ENCODE peak calls at places on chromosomes 11 and 22, in six cellular contexts. One of them, this sample, is unnamed.

GRCh38 chr22:49855491-49855911 is 1.9 kb downstream of the ZBED4 start:
- DNase-seq in left lung: no peak
- DNase-seq in body of pancreas: peak
- DNase-seq in GM20000: no peak
- DNase-seq in Peyer's patch: peak
- DNase-seq in coronary artery: no peak
- DNase-seq in this sample: no peak

GRCh38 chr11:1922411-1923113 is 3.1 kb downstream of the TNNT3 start:
- DNase-seq in Peyer's patch: no peak
- DNase-seq in GM20000: no peak
- DNase-seq in left lung: peak
- DNase-seq in coronary artery: no peak
- DNase-seq in body of pancreas: no peak
- DNase-seq in this sample: no peak

GRCh38 chr11:87081358-87081757 is 43.6 kb downstream of the TMEM135 start:
- DNase-seq in body of pancreas: no peak
- DNase-seq in GM20000: peak
- DNase-seq in coronary artery: no peak
- DNase-seq in left lung: no peak
- DNase-seq in Peyer's patch: no peak
- DNase-seq in this sample: no peak

GRCh38 chr11:121583825-121584224 is 131.1 kb upstream of the SORL1-AS1 start:
- DNase-seq in Peyer's patch: no peak
- DNase-seq in coronary artery: no peak
- DNase-seq in GM20000: no peak
- DNase-seq in body of pancreas: no peak
- DNase-seq in left lung: no peak
- DNase-seq in this sample: no peak

GRCh38 chr11:3341298-3341697 is 37.6 kb downstream of the ZNF195 start:
- DNase-seq in body of pancreas: peak
- DNase-seq in Peyer's patch: peak
- DNase-seq in left lung: no peak
- DNase-seq in coronary artery: no peak
- DNase-seq in GM20000: peak
- DNase-seq in this sample: no peak

GRCh38 chr11:130523166-130523565 is 74.7 kb downstream of the ADAMTS15 start:
- DNase-seq in GM20000: no peak
- DNase-seq in Peyer's patch: no peak
- DNase-seq in coronary artery: no peak
- DNase-seq in left lung: no peak
- DNase-seq in body of pancreas: no peak
- DNase-seq in this sample: no peak

GRCh38 chr22:30225220-30225922 is 21.2 kb downstream of the LIF start:
- DNase-seq in Peyer's patch: no peak
- DNase-seq in left lung: no peak
- DNase-seq in coronary artery: no peak
- DNase-seq in GM20000: no peak
- DNase-seq in body of pancreas: no peak
- DNase-seq in this sample: no peak

GRCh38 chr22:19895160-19895849 is 40.6 kb upstream of the GNB1L start:
- DNase-seq in body of pancreas: no peak
- DNase-seq in GM20000: no peak
- DNase-seq in Peyer's patch: no peak
- DNase-seq in coronary artery: no peak
- DNase-seq in left lung: no peak
- DNase-seq in this sample: no peak

GRCh38 chr11:6433998-6434650 is 6.7 kb downstream of the HPX start:
- DNase-seq in coronary artery: no peak
- DNase-seq in body of pancreas: no peak
- DNase-seq in Peyer's patch: no peak
- DNase-seq in GM20000: no peak
- DNase-seq in left lung: no peak
- DNase-seq in this sample: no peak

GRCh38 chr11:70415642-70416395 is 17.5 kb downstream of the CTTN start:
- DNase-seq in left lung: no peak
- DNase-seq in coronary artery: no peak
- DNase-seq in GM20000: no peak
- DNase-seq in Peyer's patch: no peak
- DNase-seq in body of pancreas: no peak
- DNase-seq in this sample: no peak

GRCh38 chr22:29207231-29207550 is 1.5 kb downstream of the EMID1 start:
- DNase-seq in coronary artery: no peak
- DNase-seq in Peyer's patch: no peak
- DNase-seq in body of pancreas: no peak
- DNase-seq in GM20000: no peak
- DNase-seq in left lung: no peak
- DNase-seq in this sample: no peak

GRCh38 chr22:26798433-26799065 is 141.2 kb downstream of the MIAT start:
- DNase-seq in body of pancreas: no peak
- DNase-seq in coronary artery: no peak
- DNase-seq in left lung: no peak
- DNase-seq in GM20000: no peak
- DNase-seq in Peyer's patch: no peak
- DNase-seq in this sample: no peak

GRCh38 chr11:122393209-122393850 is 262.2 kb upstream of the UBASH3B start:
- DNase-seq in body of pancreas: no peak
- DNase-seq in left lung: no peak
- DNase-seq in coronary artery: no peak
- DNase-seq in Peyer's patch: no peak
- DNase-seq in GM20000: no peak
- DNase-seq in this sample: no peak

GRCh38 chr11:98453378-98453777 is 567.4 kb upstream of the CNTN5 start:
- DNase-seq in left lung: no peak
- DNase-seq in GM20000: no peak
- DNase-seq in coronary artery: no peak
- DNase-seq in Peyer's patch: no peak
- DNase-seq in body of pancreas: no peak
- DNase-seq in this sample: no peak

GRCh38 chr22:48838376-48838775 is 989.3 kb downstream of the BRD1 start:
- DNase-seq in left lung: no peak
- DNase-seq in GM20000: no peak
- DNase-seq in Peyer's patch: no peak
- DNase-seq in body of pancreas: no peak
- DNase-seq in coronary artery: no peak
- DNase-seq in this sample: no peak

GRCh38 chr11:86983071-86983488 is 27.9 kb upstream of the FZD4 start:
- DNase-seq in left lung: no peak
- DNase-seq in GM20000: no peak
- DNase-seq in coronary artery: no peak
- DNase-seq in Peyer's patch: no peak
- DNase-seq in body of pancreas: no peak
- DNase-seq in this sample: no peak

GRCh38 chr22:35386670-35387288 is 5.9 kb downstream of the HMOX1 start:
- DNase-seq in Peyer's patch: no peak
- DNase-seq in GM20000: no peak
- DNase-seq in coronary artery: no peak
- DNase-seq in left lung: no peak
- DNase-seq in body of pancreas: no peak
- DNase-seq in this sample: no peak

GRCh38 chr22:47153854-47154542 is 391.5 kb downstream of the TBC1D22A start:
- DNase-seq in GM20000: no peak
- DNase-seq in left lung: no peak
- DNase-seq in coronary artery: no peak
- DNase-seq in body of pancreas: no peak
- DNase-seq in Peyer's patch: no peak
- DNase-seq in this sample: no peak

GRCh38 chr22:30127749-30128166 is 47.5 kb downstream of the HORMAD2 start:
- DNase-seq in GM20000: no peak
- DNase-seq in Peyer's patch: no peak
- DNase-seq in body of pancreas: no peak
- DNase-seq in left lung: no peak
- DNase-seq in coronary artery: no peak
- DNase-seq in this sample: no peak

GRCh38 chr11:14500181-14500651 is 605 bp upstream of the COPB1 start:
- DNase-seq in GM20000: peak
- DNase-seq in left lung: peak
- DNase-seq in Peyer's patch: peak
- DNase-seq in body of pancreas: peak
- DNase-seq in coronary artery: no peak
- DNase-seq in this sample: no peak

GRCh38 chr11:67613960-67614715 is 7.4 kb downstream of the NDUFV1 start:
- DNase-seq in coronary artery: peak
- DNase-seq in GM20000: peak
- DNase-seq in Peyer's patch: peak
- DNase-seq in left lung: peak
- DNase-seq in body of pancreas: peak
- DNase-seq in this sample: peak

GRCh38 chr22:23110922-23111527 is 30.8 kb downstream of the RSPH14 start:
- DNase-seq in GM20000: no peak
- DNase-seq in left lung: no peak
- DNase-seq in coronary artery: no peak
- DNase-seq in Peyer's patch: no peak
- DNase-seq in body of pancreas: no peak
- DNase-seq in this sample: no peak

GRCh38 chr22:24233235-24233634 is 11.6 kb downstream of the GGT5 start:
- DNase-seq in coronary artery: no peak
- DNase-seq in Peyer's patch: no peak
- DNase-seq in GM20000: no peak
- DNase-seq in left lung: no peak
- DNase-seq in body of pancreas: no peak
- DNase-seq in this sample: no peak

DNA sequence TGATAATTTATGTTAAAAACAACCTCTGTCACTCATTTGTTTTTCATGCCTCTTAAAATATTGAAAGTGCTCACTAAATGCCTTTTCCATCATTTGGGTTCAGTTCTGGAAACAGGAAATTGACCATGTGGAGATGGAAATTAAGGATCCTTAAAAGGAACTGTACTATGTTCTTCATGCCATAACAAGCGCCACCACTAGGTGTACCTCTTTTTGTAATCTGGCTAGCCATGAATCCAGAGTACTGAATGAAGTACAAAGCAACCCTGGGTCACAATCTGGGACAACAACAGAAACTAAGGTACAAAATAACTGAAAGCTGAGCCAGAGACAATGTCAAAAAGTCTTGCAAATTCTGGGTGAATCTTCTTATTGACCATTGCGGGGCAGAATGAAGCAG is 559.1 kb downstream of the FAM181B start:
- DNase-seq in Peyer's patch: no peak
- DNase-seq in coronary artery: no peak
- DNase-seq in GM20000: no peak
- DNase-seq in body of pancreas: no peak
- DNase-seq in left lung: no peak
- DNase-seq in this sample: no peak
- TF ChIP-seq CTCF in Peyer's patch: no peak
- TF ChIP-seq CTCF in coronary artery: no peak
- TF ChIP-seq CTCF in GM20000: no peak
- TF ChIP-seq CTCF in body of pancreas: no peak
- TF ChIP-seq CTCF in left lung: no peak
- TF ChIP-seq CTCF in this sample: peak

GRCh38 chr11:106076923-106077608 is at the start of gene KBTBD3:
- DNase-seq in left lung: peak
- DNase-seq in coronary artery: peak
- DNase-seq in body of pancreas: peak
- DNase-seq in Peyer's patch: peak
- DNase-seq in GM20000: peak
- DNase-seq in this sample: peak

GRCh38 chr11:106076421-106076922 is 675 bp downstream of the KBTBD3 start:
- DNase-seq in GM20000: no peak
- DNase-seq in Peyer's patch: peak
- DNase-seq in coronary artery: no peak
- DNase-seq in body of pancreas: peak
- DNase-seq in left lung: no peak
- DNase-seq in this sample: no peak

GRCh38 chr11:106082096-106082495 is 4.6 kb downstream of the AASDHPPT start:
- DNase-seq in coronary artery: no peak
- DNase-seq in Peyer's patch: no peak
- DNase-seq in left lung: no peak
- DNase-seq in body of pancreas: no peak
- DNase-seq in GM20000: no peak
- DNase-seq in this sample: no peak

GRCh38 chr11:106072804-106073203 is 4.3 kb downstream of the KBTBD3 start:
- DNase-seq in body of pancreas: no peak
- DNase-seq in coronary artery: no peak
- DNase-seq in left lung: no peak
- DNase-seq in Peyer's patch: no peak
- DNase-seq in GM20000: no peak
- DNase-seq in this sample: no peak

GRCh38 chr11:106077609-106078517 is at the start of gene AASDHPPT:
- DNase-seq in left lung: no peak
- DNase-seq in coronary artery: no peak
- DNase-seq in Peyer's patch: no peak
- DNase-seq in GM20000: no peak
- DNase-seq in body of pancreas: peak
- DNase-seq in this sample: no peak
- TF ChIP-seq CTCF in left lung: no peak
- TF ChIP-seq CTCF in coronary artery: no peak
- TF ChIP-seq CTCF in Peyer's patch: no peak
- TF ChIP-seq CTCF in GM20000: no peak
- TF ChIP-seq CTCF in body of pancreas: no peak
- TF ChIP-seq CTCF in this sample: no peak

DNA sequence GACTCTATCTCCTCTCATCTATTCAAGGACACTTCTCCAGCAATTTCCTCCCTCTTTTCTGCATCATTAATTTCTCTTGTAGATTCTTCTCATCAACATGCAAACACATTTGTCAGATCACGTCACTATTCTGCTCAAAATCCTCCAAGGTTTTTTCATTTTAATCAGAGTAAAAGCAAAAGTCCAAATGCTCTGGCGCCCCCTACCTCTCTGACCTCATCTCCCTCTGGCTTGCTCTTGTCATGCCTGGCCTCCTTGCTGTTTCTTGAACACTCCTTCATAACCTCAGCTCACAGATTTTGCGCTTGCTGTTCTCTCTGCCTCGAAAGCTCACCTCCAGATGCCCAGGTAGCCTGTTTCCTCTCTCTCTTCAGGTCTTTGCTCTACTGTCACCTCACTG is 22.4 kb downstream of the RTCB start:
- DNase-seq in left lung: no peak
- DNase-seq in GM20000: no peak
- DNase-seq in coronary artery: no peak
- DNase-seq in body of pancreas: no peak
- DNase-seq in Peyer's patch: no peak
- DNase-seq in this sample: no peak
- TF ChIP-seq CTCF in left lung: peak
- TF ChIP-seq CTCF in GM20000: no peak
- TF ChIP-seq CTCF in coronary artery: no peak
- TF ChIP-seq CTCF in body of pancreas: no peak
- TF ChIP-seq CTCF in Peyer's patch: no peak
- TF ChIP-seq CTCF in this sample: peak

DNA sequence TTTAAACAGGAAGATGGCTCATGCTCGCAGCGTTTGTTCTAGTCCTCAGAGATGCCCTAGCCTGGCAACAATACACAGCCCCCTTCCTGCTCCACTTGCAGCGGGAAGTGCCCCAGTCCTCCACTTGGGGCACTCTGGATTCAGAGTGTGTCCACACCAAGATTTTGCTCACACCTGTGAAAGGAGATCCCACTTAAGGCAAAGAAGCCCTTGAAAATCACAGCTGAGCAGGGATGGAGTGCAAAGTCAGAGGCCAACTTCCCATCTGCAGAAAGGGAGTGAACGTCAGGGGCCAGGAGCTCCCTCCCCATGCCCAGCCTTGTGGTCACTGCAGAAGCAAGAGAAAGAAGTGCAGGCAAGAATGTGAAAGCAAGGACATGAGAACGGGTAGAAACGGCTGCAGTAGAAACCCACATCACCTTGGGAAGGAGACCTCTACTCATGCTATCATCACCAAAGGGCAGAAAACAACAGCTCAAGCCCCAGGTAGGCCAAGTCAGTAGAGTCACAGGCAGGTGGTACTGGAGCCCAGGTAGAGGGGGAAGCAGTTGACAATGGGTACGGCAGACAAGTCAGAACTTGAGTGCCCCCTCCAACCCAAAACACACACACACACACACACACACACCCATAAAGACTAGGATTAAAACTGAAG is 157.4 kb downstream of the BUD13 start:
- DNase-seq in GM20000: no peak
- DNase-seq in Peyer's patch: no peak
- DNase-seq in left lung: no peak
- DNase-seq in coronary artery: peak
- DNase-seq in body of pancreas: no peak
- DNase-seq in this sample: peak
- TF ChIP-seq CTCF in GM20000: no peak
- TF ChIP-seq CTCF in Peyer's patch: no peak
- TF ChIP-seq CTCF in left lung: no peak
- TF ChIP-seq CTCF in coronary artery: no peak
- TF ChIP-seq CTCF in body of pancreas: no peak
- TF ChIP-seq CTCF in this sample: no peak